ENCODE peak calls at places on chromosomes 11 and 22, in eight cellular contexts. X is RWPE2; Y is iPS DF 6.9; Z is stomach; G is RWPE1; R is uterus; F is neural progenitor cell; Q is CD4-positive, alpha-beta T cell. L is an unnamed sample.

GRCh38 chr22:20156611-20157415 is 6.0 kb upstream of the CCDC188 start:
- DNase-seq in F (peak), X (no peak), Q (peak), R (peak), G (peak), Y (peak), Z (peak), L (peak)

GRCh38 chr11:1071571-1072115 is 3.0 kb upstream of the MUC2 start:
- DNase-seq in Q (no peak), F (no peak), G (no peak), X (peak), Y (no peak), Z (no peak), R (peak), L (no peak)

GRCh38 chr11:17738350-17739207 is 4.0 kb downstream of the KCNC1 start:
- DNase-seq in Y (no peak), R (no peak), X (no peak), Z (no peak), G (no peak), F (peak), Q (no peak), L (no peak)

GRCh38 chr22:43240614-43241013 is 53.7 kb upstream of the TTLL12 start:
- DNase-seq in Z (no peak), X (no peak), Q (no peak), Y (no peak), G (no peak), R (no peak), F (no peak), L (no peak)

GRCh38 chr11:77130763-77131513 is 2.9 kb downstream of the MYO7A start:
- DNase-seq in X (no peak), Q (no peak), Z (peak), Y (no peak), G (no peak), R (peak), F (peak), L (peak)

GRCh38 chr11:126133902-126134301 is 71.2 kb upstream of the CDON start:
- DNase-seq in F (peak), Q (no peak), R (no peak), G (no peak), X (no peak), Y (no peak), Z (no peak), L (no peak)

GRCh38 chr22:27060188-27060587 is 402.8 kb downstream of the MIAT start:
- DNase-seq in F (no peak), G (no peak), Y (no peak), X (no peak), R (no peak), Q (no peak), Z (no peak), L (peak)

GRCh38 chr11:60950933-60951610 is 904 bp downstream of the SLC15A3 start:
- DNase-seq in F (peak), R (peak), X (no peak), Y (no peak), Z (peak), Q (peak), G (no peak), L (no peak)

GRCh38 chr11:117130879-117131278 is 13.2 kb upstream of the PAFAH1B2 start:
- DNase-seq in R (no peak), Q (no peak), X (no peak), Y (no peak), F (no peak), Z (no peak), G (no peak), L (no peak)

GRCh38 chr11:126733685-126734084 is 266.9 kb downstream of the KIRREL3 start:
- DNase-seq in X (no peak), Y (no peak), Z (no peak), Q (no peak), R (no peak), F (no peak), G (no peak), L (no peak)

GRCh38 chr22:44130076-44130711 is 50.5 kb upstream of the PARVG start:
- DNase-seq in G (no peak), Q (no peak), R (no peak), Y (no peak), X (no peak), F (no peak), Z (no peak), L (no peak)

GRCh38 chr11:6405039-6405667 is 13.7 kb downstream of the APBB1 start:
- DNase-seq in Q (no peak), Y (no peak), F (peak), X (no peak), Z (peak), G (no peak), R (peak), L (peak)

GRCh38 chr11:113305440-113306336 is 8.7 kb upstream of the TTC12 start:
- DNase-seq in X (no peak), Z (peak), R (peak), Y (peak), Q (peak), G (peak), F (peak), L (peak)

GRCh38 chr11:127345819-127346459 is 345.4 kb upstream of the KIRREL3 start:
- DNase-seq in Q (no peak), F (peak), G (peak), Y (no peak), Z (no peak), X (no peak), R (no peak), L (peak)

GRCh38 chr11:74559110-74559933 is 33.1 kb upstream of the POLD3 start:
- DNase-seq in R (no peak), G (no peak), X (no peak), Y (no peak), Z (no peak), Q (no peak), F (no peak), L (no peak)

GRCh38 chr22:49355206-49355920 is 472.3 kb downstream of the BRD1 start:
- DNase-seq in F (no peak), R (no peak), Q (peak), Y (no peak), X (no peak), G (no peak), Z (peak), L (no peak)

GRCh38 chr11:66593650-66594049 is 665 bp downstream of the CCS start:
- DNase-seq in F (no peak), G (no peak), Z (no peak), R (no peak), X (no peak), Y (no peak), Q (no peak), L (no peak)

GRCh38 chr11:114354076-114354475 is 46.2 kb downstream of the C11orf71 start:
- DNase-seq in Z (no peak), R (no peak), Q (no peak), G (peak), Y (no peak), F (no peak), X (peak), L (no peak)

GRCh38 chr22:50102946-50103345 is 13.1 kb downstream of the MOV10L1 start:
- DNase-seq in R (no peak), X (no peak), G (peak), Q (no peak), F (no peak), Y (no peak), Z (no peak), L (no peak)

GRCh38 chr11:71580057-71581003 is 2.3 kb downstream of the KRTAP5-11 start:
- DNase-seq in Z (peak), Q (no peak), X (no peak), Y (peak), R (peak), F (peak), G (peak), L (peak)

GRCh38 chr11:1131033-1131911 is 26.5 kb upstream of the MUC5AC start:
- DNase-seq in Y (no peak), Z (peak), F (no peak), Q (no peak), R (no peak), G (no peak), X (peak), L (no peak)

GRCh38 chr11:31808721-31809542 is 2.2 kb downstream of the PAX6 start:
- DNase-seq in R (no peak), Y (no peak), Q (no peak), G (no peak), X (no peak), Z (no peak), F (peak), L (no peak)

GRCh38 chr11:86926975-86927374 is 28.2 kb downstream of the FZD4 start:
- DNase-seq in R (no peak), F (no peak), X (no peak), Q (no peak), G (no peak), Y (no peak), Z (no peak), L (no peak)

GRCh38 chr11:83472831-83473230 is 186.7 kb upstream of the CCDC90B start:
- DNase-seq in Y (no peak), X (no peak), F (no peak), G (no peak), R (no peak), Q (no peak), Z (no peak), L (no peak)

GRCh38 chr11:96331556-96332168 is 11.3 kb downstream of the MAML2 start:
- DNase-seq in Z (no peak), R (no peak), Q (no peak), G (no peak), F (no peak), X (no peak), Y (no peak), L (no peak)

GRCh38 chr11:15055620-15056356 is 17.6 kb upstream of the CALCB start:
- DNase-seq in G (no peak), Q (no peak), Z (no peak), Y (no peak), X (no peak), F (no peak), R (no peak), L (no peak)

GRCh38 chr11:73290536-73290935 is 17.5 kb upstream of the ARHGEF17 start:
- DNase-seq in Y (no peak), G (no peak), Z (no peak), X (no peak), Q (no peak), F (no peak), R (no peak), L (no peak)

GRCh38 chr11:73760066-73760679 is 701 bp downstream of the RAB6A start:
- DNase-seq in Y (no peak), Q (no peak), Z (peak), F (peak), G (peak), R (peak), X (no peak), L (peak)

GRCh38 chr11:15943418-15944197 is 412.7 kb downstream of the SOX6 start:
- DNase-seq in Z (no peak), G (no peak), Q (no peak), X (no peak), R (no peak), Y (no peak), F (no peak), L (no peak)

GRCh38 chr11:72012897-72013721 is 14.4 kb downstream of the IL18BP start:
- DNase-seq in R (peak), Y (no peak), X (no peak), G (peak), Q (no peak), F (no peak), Z (peak), L (peak)

GRCh38 chr22:17057959-17058814 is 26.6 kb upstream of the IL17RA start:
- DNase-seq in Y (peak), G (peak), Q (peak), F (peak), Z (peak), R (peak), X (no peak), L (peak)

GRCh38 chr11:125941606-125942275 is 4.1 kb upstream of the VSIG10L2 start:
- DNase-seq in G (peak), Y (peak), R (no peak), F (peak), Z (peak), Q (peak), X (no peak), L (no peak)

GRCh38 chr22:30705710-30706651 is 11.3 kb downstream of the OSBP2 start:
- DNase-seq in G (no peak), X (no peak), F (peak), Q (no peak), Z (no peak), R (no peak), Y (no peak), L (no peak)

GRCh38 chr11:30926130-30926529 is 340.0 kb upstream of the MPPED2 start:
- DNase-seq in G (no peak), X (no peak), Y (no peak), Z (no peak), R (no peak), F (no peak), Q (no peak), L (no peak)

GRCh38 chr11:111586305-111586915 is 15.8 kb upstream of the SIK2 start:
- DNase-seq in G (peak), Q (no peak), F (peak), Y (no peak), Z (peak), X (no peak), R (no peak), L (no peak)

GRCh38 chr11:34680206-34680605 is 59.3 kb downstream of the EHF start:
- DNase-seq in F (no peak), Y (no peak), Z (no peak), X (no peak), R (no peak), Q (no peak), G (no peak), L (no peak)

GRCh38 chr11:94858012-94858705 is 90.0 kb downstream of the AMOTL1 start:
- DNase-seq in Y (no peak), Z (no peak), G (no peak), R (no peak), X (no peak), F (no peak), Q (no peak), L (no peak)

GRCh38 chr11:94857337-94857736 is 89.2 kb downstream of the AMOTL1 start:
- DNase-seq in R (no peak), X (no peak), F (no peak), G (no peak), Y (no peak), Q (no peak), Z (no peak), L (no peak)

GRCh38 chr11:94854770-94855633 is 86.8 kb downstream of the AMOTL1 start:
- DNase-seq in X (no peak), F (no peak), Q (no peak), R (no peak), G (no peak), Z (no peak), Y (no peak), L (no peak)

GRCh38 chr11:94853836-94854235 is 85.7 kb downstream of the AMOTL1 start:
- DNase-seq in G (no peak), X (no peak), F (no peak), R (no peak), Y (no peak), Q (no peak), Z (no peak), L (no peak)

DNA sequence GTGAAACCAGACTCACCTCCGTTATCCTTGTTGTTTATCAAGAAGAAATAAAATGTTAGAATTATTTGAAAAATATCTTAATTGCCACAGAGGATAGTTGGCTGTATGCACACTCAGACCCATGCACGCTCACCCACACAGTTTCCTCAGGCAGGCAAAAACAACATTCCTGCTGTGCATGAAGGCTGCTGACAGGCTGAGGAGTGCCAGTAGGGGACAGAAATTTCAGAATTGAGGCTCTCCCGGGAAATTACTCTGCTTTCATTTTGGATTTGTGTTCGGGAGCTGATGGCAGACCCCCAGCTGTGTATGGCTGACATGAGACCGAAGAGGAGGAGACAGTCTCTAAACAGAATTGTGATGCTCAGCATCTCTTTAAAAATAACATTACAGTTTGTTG is 87.5 kb downstream of the AMOTL1 start:
- DNase-seq in X (no peak), Y (no peak), F (no peak), R (no peak), G (no peak), Q (no peak), Z (no peak), L (no peak)
- H3K27ac ChIP-seq in X (no peak), Y (no peak), F (no peak), R (no peak), G (no peak), Q (no peak), Z (no peak), L (no peak)

GRCh38 chr11:64642418-64642735 is 51.4 kb downstream of the SLC22A12 start:
- DNase-seq in Q (no peak), Z (no peak), Y (no peak), G (no peak), X (no peak), F (no peak), R (no peak), L (no peak)

GRCh38 chr11:64643258-64643881 is 52.4 kb downstream of the SLC22A12 start:
- DNase-seq in X (no peak), R (peak), G (no peak), F (peak), Z (no peak), Q (no peak), Y (no peak), L (no peak)

GRCh38 chr11:64644348-64645242 is 53.6 kb downstream of the SLC22A12 start:
- DNase-seq in Y (no peak), G (no peak), F (peak), Q (no peak), Z (no peak), X (no peak), R (no peak), L (no peak)

GRCh38 chr11:64642876-64643257 is 51.8 kb downstream of the SLC22A12 start:
- DNase-seq in X (no peak), Z (no peak), R (peak), F (peak), Y (no peak), Q (no peak), G (no peak), L (no peak)

DNA sequence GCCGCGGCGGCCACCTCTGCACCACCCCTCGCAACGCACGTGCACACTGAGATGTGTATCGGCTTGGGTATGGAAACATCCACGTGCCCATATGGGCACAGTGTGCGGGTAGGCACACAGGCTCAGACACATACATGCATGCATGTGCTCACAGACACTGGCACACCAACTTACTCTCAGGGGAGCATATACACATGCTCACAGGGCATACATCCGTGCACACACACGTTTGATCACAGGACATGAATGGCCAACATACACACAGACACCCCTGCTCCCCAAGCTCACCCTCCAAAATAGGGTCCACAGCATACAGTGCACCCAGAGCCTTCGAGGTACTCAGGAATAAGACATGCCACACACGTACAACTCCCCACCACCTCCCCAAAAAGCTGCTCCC is 52.9 kb downstream of the SLC22A12 start:
- DNase-seq in R (no peak), X (no peak), Q (no peak), Y (no peak), G (no peak), F (no peak), Z (no peak), L (no peak)
- H3K27ac ChIP-seq in R (no peak), X (no peak), Q (no peak), Y (no peak), G (no peak), F (no peak), Z (no peak), L (no peak)

DNA sequence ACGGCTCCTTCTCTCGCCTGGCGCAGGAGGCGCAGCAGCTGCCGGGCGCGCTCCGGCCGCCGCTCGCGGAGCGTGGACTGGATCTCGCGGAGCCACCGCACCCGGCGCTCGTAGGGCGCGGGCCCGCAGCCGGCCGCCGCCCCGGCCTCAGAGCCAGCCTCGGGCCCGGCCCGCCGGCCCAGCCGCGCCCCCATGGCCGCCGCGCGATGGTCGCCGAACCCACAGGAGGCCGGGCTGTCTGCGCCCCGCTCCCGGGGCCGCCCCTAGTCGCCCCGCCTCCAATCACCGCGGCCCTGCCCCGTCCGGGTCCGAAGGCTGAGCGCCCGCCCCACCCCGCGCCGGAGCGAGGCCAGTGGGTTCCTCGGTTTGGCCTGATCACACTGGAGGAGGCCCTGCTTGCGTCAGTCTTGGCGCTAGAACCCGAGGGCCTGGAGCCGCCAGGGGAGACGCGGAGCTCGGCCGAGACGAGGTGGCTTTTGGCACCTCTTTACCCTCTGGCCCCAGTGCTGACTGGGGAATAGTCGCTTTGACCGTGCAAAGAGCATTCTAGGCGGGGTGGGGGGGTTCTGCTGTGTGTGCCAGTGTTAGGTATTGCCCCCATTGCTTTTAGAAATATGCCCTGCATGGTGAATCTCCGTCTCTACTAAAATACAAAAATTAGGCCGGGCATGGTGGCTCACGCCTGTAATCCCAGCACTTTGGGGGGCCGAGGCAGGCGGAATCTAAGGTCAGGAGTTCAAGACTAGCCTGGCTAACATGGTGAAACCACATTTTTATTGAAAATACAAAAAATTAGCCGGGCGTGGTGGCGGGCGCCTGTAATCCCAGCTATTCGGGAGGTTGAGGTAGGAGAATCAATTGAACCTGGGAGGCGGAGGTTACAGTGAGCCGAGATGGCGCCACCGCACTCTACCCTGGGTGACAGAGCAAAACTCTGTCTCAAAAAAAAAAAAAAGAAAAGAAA is at the start of gene LRRC75B:
- DNase-seq in G (peak), Z (peak), Y (peak), R (peak), X (no peak), Q (no peak), F (peak), L (peak)
- H3K27ac ChIP-seq in G (peak), Z (peak), Y (no peak), R (peak), X (peak), Q (no peak), F (no peak), L (peak)

GRCh38 chr22:23213581-23214341 is 33.5 kb downstream of the BCR start:
- DNase-seq in Z (no peak), Y (no peak), G (no peak), R (no peak), Q (no peak), X (peak), F (no peak), L (no peak)

GRCh38 chr22:23212061-23213030 is 32.0 kb downstream of the BCR start:
- DNase-seq in G (no peak), Z (no peak), Y (no peak), F (no peak), R (no peak), Q (no peak), X (peak), L (no peak)

GRCh38 chr22:23210428-23211170 is 30.3 kb downstream of the BCR start:
- DNase-seq in F (no peak), Z (no peak), X (no peak), R (no peak), G (no peak), Q (no peak), Y (no peak), L (no peak)

GRCh38 chr22:23213031-23213555 is 32.8 kb downstream of the BCR start:
- DNase-seq in F (no peak), Y (no peak), X (peak), R (no peak), Z (no peak), G (no peak), Q (no peak), L (no peak)

GRCh38 chr22:23211622-23212021 is 31.3 kb downstream of the BCR start:
- DNase-seq in X (no peak), Z (no peak), Y (no peak), G (no peak), Q (no peak), R (no peak), F (no peak), L (no peak)
- H3K27ac ChIP-seq in X (no peak), Z (no peak), Y (no peak), G (peak), Q (no peak), R (no peak), F (no peak), L (peak)

L was measured in caudate nucleus.